ENCODE peak calls at places on chromosome 14, in eight cellular contexts. J is A549; Y is endodermal cell; L is fibroblast of the aortic adventitia; C is CD8-positive, alpha-beta T cell; E is skeletal muscle cell; D is AG09309; A is colonic mucosa. T is an unnamed sample.

GRCh38 chr14:30283822-30284446 is 275.0 kb upstream of the G2E3 start:
- DNase-seq in J (peak; percentile 17), C (no peak), D (peak; percentile 10), A (peak; percentile 51), L (peak; percentile 67), Y (peak; percentile 89), E (no peak), T (peak; percentile 39)

GRCh38 chr14:54866588-54866987 is 36.0 kb downstream of the GCH1 start:
- DNase-seq in L (no peak), C (no peak), Y (no peak), D (no peak), J (no peak), A (no peak), E (no peak), T (no peak)

GRCh38 chr14:20631023-20631820 is 10.3 kb downstream of the OR6S1 start:
- DNase-seq in L (peak; percentile 76), A (peak; percentile 59), E (no peak), D (no peak), C (peak; percentile 40), J (peak; percentile 69), Y (peak; percentile 88), T (no peak)

GRCh38 chr14:89304972-89305703 is 111.9 kb downstream of the FOXN3 start:
- DNase-seq in E (no peak), C (no peak), A (no peak), J (no peak), Y (no peak), L (peak; percentile 82), D (no peak), T (no peak)

GRCh38 chr14:23622990-23623389 is 13.2 kb upstream of the DHRS2 start:
- DNase-seq in L (no peak), A (no peak), C (no peak), D (no peak), J (no peak), Y (no peak), E (no peak), T (no peak)

GRCh38 chr14:56378474-56378873 is 201.1 kb upstream of the TMEM260 start:
- DNase-seq in A (no peak), L (peak; percentile 86), E (no peak), J (no peak), C (no peak), D (peak; percentile 60), Y (no peak), T (no peak)

GRCh38 chr14:45716506-45716905 is 463.5 kb upstream of the MIS18BP1 start:
- DNase-seq in D (no peak), A (no peak), Y (no peak), L (no peak), J (peak; percentile 2), C (no peak), E (no peak), T (peak; percentile 55)

GRCh38 chr14:100622234-100622633 is 35.0 kb upstream of the BEGAIN start:
- DNase-seq in L (no peak), C (no peak), Y (peak; percentile 46), D (no peak), A (no peak), J (no peak), E (no peak), T (no peak)

GRCh38 chr14:99910337-99911268 is 117.4 kb downstream of the EML1 start:
- DNase-seq in L (peak; percentile 81), E (peak; percentile 78), A (no peak), C (no peak), D (peak; percentile 82), Y (no peak), J (peak; percentile 69), T (no peak)

GRCh38 chr14:72104011-72104613 is 171.9 kb downstream of the RGS6 start:
- DNase-seq in D (no peak), E (no peak), A (no peak), C (peak; percentile 32), L (no peak), J (peak; percentile 5), Y (peak; percentile 85), T (peak; percentile 26)

GRCh38 chr14:56324831-56325230 is 206.6 kb downstream of the PELI2 start:
- DNase-seq in C (no peak), Y (no peak), J (no peak), A (no peak), E (no peak), D (no peak), L (peak; percentile 26), T (no peak)

GRCh38 chr14:105300542-105301102 is at the start of gene BRF1:
- DNase-seq in D (no peak), A (peak; percentile 95), L (peak; percentile 86), E (peak; percentile 66), J (peak; percentile 85), Y (peak; percentile 99), C (peak; percentile 97), T (peak; percentile 85)

GRCh38 chr14:22002860-22003284 is 329.3 kb upstream of the OR4E1 start:
- DNase-seq in C (peak; percentile 67), D (no peak), A (no peak), L (no peak), Y (peak; percentile 85), E (no peak), J (no peak), T (peak; percentile 89)

GRCh38 chr14:90726656-90727055 is 89.6 kb downstream of the TTC7B start:
- DNase-seq in D (no peak), C (no peak), Y (peak; percentile 75), A (peak; percentile 80), J (no peak), E (peak; percentile 24), L (peak; percentile 75), T (no peak)

GRCh38 chr14:101223147-101223546 is 319.6 kb upstream of the RTL1 start:
- DNase-seq in Y (peak; percentile 51), D (no peak), E (no peak), A (peak; percentile 9), C (no peak), J (no peak), L (no peak), T (no peak)

DNA sequence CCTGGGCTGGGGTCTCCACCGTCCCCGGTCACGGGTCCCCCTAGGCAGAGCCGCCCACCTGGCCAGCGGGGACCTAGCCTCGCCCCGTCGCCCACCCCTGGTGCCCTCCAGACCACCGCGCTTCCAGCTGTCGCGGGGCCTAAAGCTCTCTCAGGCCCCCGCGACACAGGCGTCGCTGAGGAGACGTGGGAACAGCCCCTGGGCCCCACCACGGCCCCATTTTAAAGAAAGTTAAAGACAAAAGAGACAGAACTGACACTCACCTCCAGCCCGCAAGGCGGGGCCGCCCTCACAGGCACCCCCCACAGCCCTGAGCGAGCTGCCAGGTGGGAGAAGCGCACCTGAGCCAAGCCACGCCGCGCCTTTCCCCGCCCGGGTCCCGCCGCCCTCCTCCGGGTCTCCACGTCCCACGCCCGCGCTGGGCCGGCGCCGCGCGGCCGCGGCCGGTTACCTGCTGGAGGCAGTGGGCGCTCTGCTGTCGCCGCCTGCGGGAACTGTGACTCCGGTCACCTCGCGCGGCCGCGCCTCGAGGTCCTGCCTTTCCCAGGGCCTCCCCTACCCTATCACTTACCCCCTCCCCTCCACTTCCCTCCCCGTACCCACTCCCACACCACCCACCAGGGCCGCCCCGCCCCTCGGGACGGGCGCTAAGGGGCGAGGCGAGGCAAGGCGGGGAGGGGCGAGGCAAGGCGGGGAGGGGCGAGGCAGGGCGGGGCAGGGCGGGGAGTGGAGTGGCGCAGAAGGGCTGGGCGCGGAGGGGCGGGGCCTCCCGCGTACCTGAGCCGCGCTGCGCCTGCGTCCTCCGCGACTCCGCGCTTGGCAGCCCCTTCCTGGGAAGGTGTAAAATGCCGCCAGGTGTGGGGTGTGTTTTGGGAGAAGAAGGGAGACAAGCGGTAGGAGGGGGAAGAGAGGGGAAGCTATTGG is 31.2 kb downstream of the TC2N start:
- DNase-seq in A (peak; percentile 89), E (no peak), L (no peak), J (peak; percentile 48), D (no peak), Y (peak; percentile 97), C (peak; percentile 90), T (peak; percentile 8)
- H3K4me3 ChIP-seq in A (peak overlapping the region; percentile 73), E (peak overlapping the region; percentile 38), L (peak overlapping the region; percentile 36), J (peak overlapping the region; percentile 61), D (no peak overlapping the region), Y (peak overlapping the region; percentile 79), C (peak overlapping the region; percentile 70), T (peak overlapping the region; percentile 44)

DNA sequence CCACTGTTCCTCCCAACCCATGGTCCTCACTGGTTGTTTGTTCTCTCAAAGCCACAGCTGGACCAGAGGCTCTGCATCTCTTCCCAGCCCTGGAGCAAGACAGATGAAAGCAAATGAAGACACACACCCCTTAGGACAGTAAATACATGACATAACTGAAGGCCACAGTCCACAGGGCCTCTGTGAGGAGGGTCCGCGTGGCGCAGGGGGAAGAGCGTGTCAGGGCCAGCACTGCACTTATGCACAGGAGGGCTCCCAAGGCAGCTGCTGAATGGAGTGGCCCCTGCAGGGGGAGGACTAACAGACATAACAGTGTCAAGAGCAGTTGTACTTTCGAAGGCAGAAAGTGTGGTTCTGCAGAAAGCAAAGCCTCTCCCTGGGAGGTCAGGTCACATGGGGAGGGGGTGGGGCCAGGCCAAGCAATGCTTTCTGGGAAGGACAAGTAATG is 79.9 kb downstream of the CHGA start:
- DNase-seq in C (no peak), L (no peak), Y (no peak), J (no peak), A (no peak), D (no peak), E (no peak), T (no peak)
- H3K4me3 ChIP-seq in C (no peak overlapping the region), L (no peak overlapping the region), Y (no peak overlapping the region), J (no peak overlapping the region), A (no peak overlapping the region), D (no peak overlapping the region), E (no peak overlapping the region), T (no peak overlapping the region)

DNA sequence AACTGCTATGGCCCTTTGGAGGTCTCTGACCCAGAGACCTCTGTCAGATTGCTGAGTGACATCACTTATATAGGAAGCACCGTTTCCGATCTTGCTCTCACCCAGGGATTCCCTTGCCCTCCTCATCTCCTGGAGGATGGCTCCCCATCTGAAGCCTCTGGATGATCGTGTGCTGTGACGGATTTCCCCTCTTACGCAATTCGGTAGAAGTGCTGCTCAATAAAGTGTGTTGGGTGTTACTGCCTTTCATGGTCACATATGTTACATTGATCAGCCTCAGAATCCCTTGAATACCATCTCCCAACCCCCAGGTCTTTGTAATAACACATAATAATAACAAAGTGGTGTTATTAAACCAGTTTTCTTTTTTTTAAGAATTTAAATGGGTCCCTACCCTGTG is 107.3 kb upstream of the CLEC14A start:
- DNase-seq in C (no peak), J (no peak), A (no peak), L (no peak), E (no peak), D (no peak), Y (no peak), T (no peak)
- H3K4me3 ChIP-seq in C (no peak overlapping the region), J (no peak overlapping the region), A (no peak overlapping the region), L (no peak overlapping the region), E (no peak overlapping the region), D (no peak overlapping the region), Y (no peak overlapping the region), T (no peak overlapping the region)

DNA sequence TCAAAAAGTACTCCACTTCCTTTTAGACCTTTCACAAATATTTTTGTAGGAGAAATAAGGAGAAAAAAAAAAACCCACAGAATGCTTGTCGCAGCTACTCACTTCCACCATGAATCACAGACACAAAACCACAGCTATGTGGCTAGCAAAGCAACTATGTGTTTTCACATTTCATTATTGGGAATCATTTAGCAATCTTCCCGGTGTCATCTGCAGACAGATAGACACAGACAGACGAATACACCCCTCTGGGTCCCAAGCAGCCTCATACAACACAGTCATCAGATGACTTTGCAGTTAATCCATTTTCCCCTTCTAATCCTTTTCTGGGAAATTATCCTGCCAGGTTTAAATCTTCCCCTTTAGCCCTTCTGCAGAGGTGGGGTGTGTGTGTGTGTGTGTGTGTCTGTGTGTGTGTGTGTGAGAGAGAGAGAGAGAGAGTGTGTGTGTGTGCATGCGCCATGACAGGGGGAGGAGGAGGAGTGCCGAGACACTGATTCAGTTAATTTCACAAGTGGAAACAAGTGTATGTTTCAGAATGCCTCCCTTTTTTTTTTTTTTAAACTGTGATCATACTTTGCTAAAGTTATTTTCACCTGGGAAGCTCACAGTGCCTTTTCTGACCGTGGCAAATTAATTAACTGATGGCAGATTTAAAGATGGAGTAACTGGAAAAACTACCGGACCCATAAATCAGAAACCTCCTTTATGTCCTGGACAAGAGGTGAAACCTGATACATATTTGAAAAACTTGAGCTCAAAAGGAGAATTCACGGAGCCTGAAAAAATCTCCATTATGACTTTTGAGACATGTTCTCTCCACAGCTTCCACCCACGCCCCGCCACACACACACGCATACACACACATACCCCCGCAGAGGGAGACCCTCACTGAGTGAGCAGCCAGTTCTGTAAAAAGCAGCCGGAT is 39.9 kb downstream of the LTBP2 start:
- DNase-seq in L (peak; percentile 99), D (peak; percentile 100), Y (no peak), C (no peak), A (no peak), J (peak; percentile 74), E (peak; percentile 98), T (no peak)
- H3K4me3 ChIP-seq in L (peak overlapping the region; percentile 42), D (peak overlapping the region; percentile 11), Y (no peak overlapping the region), C (no peak overlapping the region), A (no peak overlapping the region), J (peak overlapping the region; percentile 25), E (peak overlapping the region; percentile 18), T (no peak overlapping the region)

T was measured in Jurkat, Clone E6-1.